ENCODE peak calls at places on chromosomes 16 and 17, in six cellular contexts. One of them, this sample, is unnamed.

GRCh38 chr17:75105269-75106080 is 4.3 kb upstream of the ARMC7 start:
- DNase-seq in neural progenitor cell: peak; percentile 72
- DNase-seq in GM12878: no peak
- DNase-seq in left ventricle myocardium inferior: no peak
- DNase-seq in NCI-H774: peak; percentile 78
- DNase-seq in SK-N-DZ: peak; percentile 80
- DNase-seq in this sample: no peak

GRCh38 chr17:64591944-64592343 is 70.2 kb downstream of the SMURF2 start:
- DNase-seq in neural progenitor cell: peak; percentile 9
- DNase-seq in GM12878: no peak
- DNase-seq in left ventricle myocardium inferior: no peak
- DNase-seq in NCI-H774: no peak
- DNase-seq in SK-N-DZ: no peak
- DNase-seq in this sample: no peak

GRCh38 chr16:20937736-20938135 is 37.2 kb downstream of the LYRM1 start:
- DNase-seq in neural progenitor cell: no peak
- DNase-seq in GM12878: no peak
- DNase-seq in left ventricle myocardium inferior: no peak
- DNase-seq in NCI-H774: no peak
- DNase-seq in SK-N-DZ: no peak
- DNase-seq in this sample: no peak

GRCh38 chr16:1823821-1824220 is 2.8 kb downstream of the HAGH start:
- DNase-seq in neural progenitor cell: peak; percentile 72
- DNase-seq in GM12878: no peak
- DNase-seq in left ventricle myocardium inferior: peak; percentile 41
- DNase-seq in NCI-H774: no peak
- DNase-seq in SK-N-DZ: no peak
- DNase-seq in this sample: no peak

GRCh38 chr16:12672986-12673385 is 130.7 kb downstream of the CPPED1 start:
- DNase-seq in neural progenitor cell: no peak
- DNase-seq in GM12878: no peak
- DNase-seq in left ventricle myocardium inferior: no peak
- DNase-seq in NCI-H774: no peak
- DNase-seq in SK-N-DZ: no peak
- DNase-seq in this sample: no peak

GRCh38 chr16:68902376-68903345 is 59.3 kb downstream of the TANGO6 start:
- DNase-seq in neural progenitor cell: peak; percentile 75
- DNase-seq in GM12878: no peak
- DNase-seq in left ventricle myocardium inferior: no peak
- DNase-seq in NCI-H774: peak; percentile 49
- DNase-seq in SK-N-DZ: peak; percentile 48
- DNase-seq in this sample: no peak

GRCh38 chr16:50316102-50316847 is 49.9 kb downstream of the ADCY7 start:
- DNase-seq in neural progenitor cell: no peak
- DNase-seq in GM12878: no peak
- DNase-seq in left ventricle myocardium inferior: no peak
- DNase-seq in NCI-H774: no peak
- DNase-seq in SK-N-DZ: no peak
- DNase-seq in this sample: no peak

GRCh38 chr16:4336701-4337539 is 14.2 kb downstream of the PAM16 start:
- DNase-seq in neural progenitor cell: no peak
- DNase-seq in GM12878: no peak
- DNase-seq in left ventricle myocardium inferior: no peak
- DNase-seq in NCI-H774: no peak
- DNase-seq in SK-N-DZ: no peak
- DNase-seq in this sample: peak; percentile 50

GRCh38 chr17:60141111-60142018 is 8.4 kb upstream of the CA4 start:
- DNase-seq in neural progenitor cell: peak; percentile 70
- DNase-seq in GM12878: no peak
- DNase-seq in left ventricle myocardium inferior: no peak
- DNase-seq in NCI-H774: no peak
- DNase-seq in SK-N-DZ: no peak
- DNase-seq in this sample: peak; percentile 80

GRCh38 chr17:64160378-64160777 is 30.4 kb upstream of the ERN1 start:
- DNase-seq in neural progenitor cell: no peak
- DNase-seq in GM12878: no peak
- DNase-seq in left ventricle myocardium inferior: no peak
- DNase-seq in NCI-H774: no peak
- DNase-seq in SK-N-DZ: no peak
- DNase-seq in this sample: no peak

GRCh38 chr17:34091975-34092374 is 163.1 kb upstream of the CCL2 start:
- DNase-seq in neural progenitor cell: no peak
- DNase-seq in GM12878: no peak
- DNase-seq in left ventricle myocardium inferior: no peak
- DNase-seq in NCI-H774: no peak
- DNase-seq in SK-N-DZ: no peak
- DNase-seq in this sample: no peak

GRCh38 chr17:49496183-49496865 is 1.2 kb downstream of the NGFR start:
- DNase-seq in neural progenitor cell: peak; percentile 94
- DNase-seq in GM12878: no peak
- DNase-seq in left ventricle myocardium inferior: peak; percentile 79
- DNase-seq in NCI-H774: no peak
- DNase-seq in SK-N-DZ: peak; percentile 68
- DNase-seq in this sample: peak; percentile 91

GRCh38 chr17:44002141-44002848 is 2.1 kb upstream of the NAGS start:
- DNase-seq in neural progenitor cell: no peak
- DNase-seq in GM12878: no peak
- DNase-seq in left ventricle myocardium inferior: no peak
- DNase-seq in NCI-H774: no peak
- DNase-seq in SK-N-DZ: no peak
- DNase-seq in this sample: no peak

GRCh38 chr16:7013990-7014389 is 318.7 kb upstream of the RBFOX1 start:
- DNase-seq in neural progenitor cell: peak; percentile 74
- DNase-seq in GM12878: no peak
- DNase-seq in left ventricle myocardium inferior: no peak
- DNase-seq in NCI-H774: no peak
- DNase-seq in SK-N-DZ: no peak
- DNase-seq in this sample: no peak

GRCh38 chr17:8766731-8767130 is 8.4 kb upstream of the SPDYE4 start:
- DNase-seq in neural progenitor cell: no peak
- DNase-seq in GM12878: no peak
- DNase-seq in left ventricle myocardium inferior: no peak
- DNase-seq in NCI-H774: no peak
- DNase-seq in SK-N-DZ: no peak
- DNase-seq in this sample: no peak

GRCh38 chr17:64641499-64641898 is 20.6 kb downstream of the SMURF2 start:
- DNase-seq in neural progenitor cell: no peak
- DNase-seq in GM12878: no peak
- DNase-seq in left ventricle myocardium inferior: no peak
- DNase-seq in NCI-H774: no peak
- DNase-seq in SK-N-DZ: no peak
- DNase-seq in this sample: no peak

GRCh38 chr17:31319253-31319661 is 2.2 kb downstream of the EVI2A start:
- DNase-seq in neural progenitor cell: no peak
- DNase-seq in GM12878: peak; percentile 72
- DNase-seq in left ventricle myocardium inferior: no peak
- DNase-seq in NCI-H774: no peak
- DNase-seq in SK-N-DZ: no peak
- DNase-seq in this sample: no peak

GRCh38 chr16:28845173-28846079 is 722 bp downstream of the TUFM start:
- DNase-seq in neural progenitor cell: peak; percentile 32
- DNase-seq in GM12878: no peak
- DNase-seq in left ventricle myocardium inferior: no peak
- DNase-seq in NCI-H774: no peak
- DNase-seq in SK-N-DZ: no peak
- DNase-seq in this sample: no peak

GRCh38 chr17:40323731-40324650 is 15.0 kb downstream of the RARA start:
- DNase-seq in neural progenitor cell: no peak
- DNase-seq in GM12878: no peak
- DNase-seq in left ventricle myocardium inferior: peak; percentile 73
- DNase-seq in NCI-H774: no peak
- DNase-seq in SK-N-DZ: no peak
- DNase-seq in this sample: peak; percentile 86

GRCh38 chr17:30235386-30236296 is at the start of gene SLC6A4:
- DNase-seq in neural progenitor cell: peak; percentile 72
- DNase-seq in GM12878: no peak
- DNase-seq in left ventricle myocardium inferior: no peak
- DNase-seq in NCI-H774: no peak
- DNase-seq in SK-N-DZ: no peak
- DNase-seq in this sample: no peak

GRCh38 chr17:6456914-6457687 is 12.8 kb downstream of the PIMREG start:
- DNase-seq in neural progenitor cell: no peak
- DNase-seq in GM12878: no peak
- DNase-seq in left ventricle myocardium inferior: peak; percentile 29
- DNase-seq in NCI-H774: no peak
- DNase-seq in SK-N-DZ: no peak
- DNase-seq in this sample: peak; percentile 63

GRCh38 chr17:82204831-82205719 is 7.6 kb downstream of the CCDC57 start:
- DNase-seq in neural progenitor cell: no peak
- DNase-seq in GM12878: no peak
- DNase-seq in left ventricle myocardium inferior: no peak
- DNase-seq in NCI-H774: peak; percentile 75
- DNase-seq in SK-N-DZ: no peak
- DNase-seq in this sample: no peak

GRCh38 chr16:85812031-85812807 is 12.7 kb downstream of the COX4I1 start:
- DNase-seq in neural progenitor cell: no peak
- DNase-seq in GM12878: no peak
- DNase-seq in left ventricle myocardium inferior: no peak
- DNase-seq in NCI-H774: no peak
- DNase-seq in SK-N-DZ: no peak
- DNase-seq in this sample: no peak

GRCh38 chr17:72126575-72127486 is 6.0 kb downstream of the SOX9 start:
- DNase-seq in neural progenitor cell: no peak
- DNase-seq in GM12878: no peak
- DNase-seq in left ventricle myocardium inferior: no peak
- DNase-seq in NCI-H774: no peak
- DNase-seq in SK-N-DZ: no peak
- DNase-seq in this sample: no peak

GRCh38 chr17:38584350-38584925 is 21.3 kb downstream of the SRCIN1 start:
- DNase-seq in neural progenitor cell: peak; percentile 75
- DNase-seq in GM12878: no peak
- DNase-seq in left ventricle myocardium inferior: peak; percentile 56
- DNase-seq in NCI-H774: peak; percentile 83
- DNase-seq in SK-N-DZ: no peak
- DNase-seq in this sample: peak; percentile 83

GRCh38 chr17:42920106-42920900 is 19.7 kb downstream of the G6PC1 start:
- DNase-seq in neural progenitor cell: peak; percentile 8
- DNase-seq in GM12878: no peak
- DNase-seq in left ventricle myocardium inferior: no peak
- DNase-seq in NCI-H774: peak; percentile 38
- DNase-seq in SK-N-DZ: no peak
- DNase-seq in this sample: no peak

GRCh38 chr17:18379246-18380146 is 1.9 kb downstream of the EVPLL start:
- DNase-seq in neural progenitor cell: no peak
- DNase-seq in GM12878: no peak
- DNase-seq in left ventricle myocardium inferior: no peak
- DNase-seq in NCI-H774: no peak
- DNase-seq in SK-N-DZ: no peak
- DNase-seq in this sample: no peak

GRCh38 chr16:61382435-61382834 is 653.8 kb downstream of the CDH8 start:
- DNase-seq in neural progenitor cell: peak; percentile 50
- DNase-seq in GM12878: no peak
- DNase-seq in left ventricle myocardium inferior: no peak
- DNase-seq in NCI-H774: no peak
- DNase-seq in SK-N-DZ: no peak
- DNase-seq in this sample: no peak

GRCh38 chr17:64172510-64172909 is 42.6 kb upstream of the ERN1 start:
- DNase-seq in neural progenitor cell: no peak
- DNase-seq in GM12878: no peak
- DNase-seq in left ventricle myocardium inferior: no peak
- DNase-seq in NCI-H774: no peak
- DNase-seq in SK-N-DZ: no peak
- DNase-seq in this sample: no peak

GRCh38 chr16:46830417-46830901 is 521 bp downstream of the C16orf87 start:
- DNase-seq in neural progenitor cell: peak; percentile 74
- DNase-seq in GM12878: no peak
- DNase-seq in left ventricle myocardium inferior: peak; percentile 52
- DNase-seq in NCI-H774: no peak
- DNase-seq in SK-N-DZ: peak; percentile 43
- DNase-seq in this sample: peak; percentile 80

This sample was measured in Right ventricle myocardium inferior.